ENCODE peak calls at places on chromosomes 6 and 20, in five cellular contexts. One of them, this sample, is unnamed.

GRCh38 chr20:8132015-8132631 is at the start of gene PLCB1:
- DNase-seq in activated CD8-positive, alpha-beta T cell treated with anti-CD3 and anti-CD28 coated beads for 36 hours: peak
- DNase-seq in HCT116: peak
- DNase-seq in Calu3: peak
- DNase-seq in progenitor cell of endocrine pancreas: peak
- DNase-seq in this sample: peak

GRCh38 chr6:27078734-27079357 is 168.7 kb upstream of the PRSS16 start:
- DNase-seq in HCT116: peak
- DNase-seq in activated CD8-positive, alpha-beta T cell treated with anti-CD3 and anti-CD28 coated beads for 36 hours: peak
- DNase-seq in progenitor cell of endocrine pancreas: no peak
- DNase-seq in Calu3: peak
- DNase-seq in this sample: no peak

GRCh38 chr20:6560978-6561377 is 206.5 kb upstream of the BMP2 start:
- DNase-seq in HCT116: no peak
- DNase-seq in Calu3: no peak
- DNase-seq in activated CD8-positive, alpha-beta T cell treated with anti-CD3 and anti-CD28 coated beads for 36 hours: no peak
- DNase-seq in progenitor cell of endocrine pancreas: no peak
- DNase-seq in this sample: no peak

GRCh38 chr20:14848806-14849205 is 511.4 kb upstream of the FLRT3 start:
- DNase-seq in progenitor cell of endocrine pancreas: no peak
- DNase-seq in HCT116: no peak
- DNase-seq in activated CD8-positive, alpha-beta T cell treated with anti-CD3 and anti-CD28 coated beads for 36 hours: no peak
- DNase-seq in Calu3: no peak
- DNase-seq in this sample: no peak

GRCh38 chr20:17620371-17621228 is 50.7 kb downstream of the DSTN start:
- DNase-seq in activated CD8-positive, alpha-beta T cell treated with anti-CD3 and anti-CD28 coated beads for 36 hours: no peak
- DNase-seq in progenitor cell of endocrine pancreas: no peak
- DNase-seq in Calu3: no peak
- DNase-seq in HCT116: no peak
- DNase-seq in this sample: peak

GRCh38 chr6:119148102-119148824 is 69.8 kb upstream of the FAM184A start:
- DNase-seq in Calu3: peak
- DNase-seq in HCT116: peak
- DNase-seq in activated CD8-positive, alpha-beta T cell treated with anti-CD3 and anti-CD28 coated beads for 36 hours: peak
- DNase-seq in progenitor cell of endocrine pancreas: no peak
- DNase-seq in this sample: no peak

GRCh38 chr20:44850883-44851282 is 34.6 kb upstream of the YWHAB start:
- DNase-seq in activated CD8-positive, alpha-beta T cell treated with anti-CD3 and anti-CD28 coated beads for 36 hours: no peak
- DNase-seq in progenitor cell of endocrine pancreas: no peak
- DNase-seq in HCT116: no peak
- DNase-seq in Calu3: no peak
- DNase-seq in this sample: no peak

GRCh38 chr6:87757792-87758191 is 55.8 kb upstream of the AKIRIN2 start:
- DNase-seq in Calu3: no peak
- DNase-seq in progenitor cell of endocrine pancreas: no peak
- DNase-seq in HCT116: no peak
- DNase-seq in activated CD8-positive, alpha-beta T cell treated with anti-CD3 and anti-CD28 coated beads for 36 hours: no peak
- DNase-seq in this sample: no peak

GRCh38 chr6:107658920-107659879 is 164.9 kb downstream of the SCML4 start:
- DNase-seq in progenitor cell of endocrine pancreas: no peak
- DNase-seq in activated CD8-positive, alpha-beta T cell treated with anti-CD3 and anti-CD28 coated beads for 36 hours: no peak
- DNase-seq in HCT116: no peak
- DNase-seq in Calu3: no peak
- DNase-seq in this sample: no peak

GRCh38 chr6:36290668-36291620 is 21.1 kb downstream of the PNPLA1 start:
- DNase-seq in activated CD8-positive, alpha-beta T cell treated with anti-CD3 and anti-CD28 coated beads for 36 hours: peak
- DNase-seq in HCT116: peak
- DNase-seq in Calu3: peak
- DNase-seq in progenitor cell of endocrine pancreas: no peak
- DNase-seq in this sample: no peak

GRCh38 chr6:129889580-129889979 is 28.5 kb upstream of the TMEM244 start:
- DNase-seq in activated CD8-positive, alpha-beta T cell treated with anti-CD3 and anti-CD28 coated beads for 36 hours: peak
- DNase-seq in HCT116: no peak
- DNase-seq in Calu3: peak
- DNase-seq in progenitor cell of endocrine pancreas: no peak
- DNase-seq in this sample: no peak

GRCh38 chr20:59075934-59076508 is 33.4 kb upstream of the PRELID3B start:
- DNase-seq in activated CD8-positive, alpha-beta T cell treated with anti-CD3 and anti-CD28 coated beads for 36 hours: peak
- DNase-seq in progenitor cell of endocrine pancreas: no peak
- DNase-seq in Calu3: no peak
- DNase-seq in HCT116: no peak
- DNase-seq in this sample: no peak

GRCh38 chr6:1890987-1891386 is 281.3 kb downstream of the FOXC1 start:
- DNase-seq in progenitor cell of endocrine pancreas: no peak
- DNase-seq in activated CD8-positive, alpha-beta T cell treated with anti-CD3 and anti-CD28 coated beads for 36 hours: peak
- DNase-seq in HCT116: no peak
- DNase-seq in Calu3: no peak
- DNase-seq in this sample: no peak

GRCh38 chr6:1892716-1893115 is 283.0 kb downstream of the FOXC1 start:
- DNase-seq in HCT116: no peak
- DNase-seq in activated CD8-positive, alpha-beta T cell treated with anti-CD3 and anti-CD28 coated beads for 36 hours: no peak
- DNase-seq in Calu3: no peak
- DNase-seq in progenitor cell of endocrine pancreas: no peak
- DNase-seq in this sample: no peak

GRCh38 chr6:1894954-1895353 is 285.2 kb downstream of the FOXC1 start:
- DNase-seq in activated CD8-positive, alpha-beta T cell treated with anti-CD3 and anti-CD28 coated beads for 36 hours: no peak
- DNase-seq in HCT116: no peak
- DNase-seq in Calu3: peak
- DNase-seq in progenitor cell of endocrine pancreas: no peak
- DNase-seq in this sample: no peak

GRCh38 chr6:1895721-1896120 is 286.0 kb downstream of the FOXC1 start:
- DNase-seq in HCT116: no peak
- DNase-seq in activated CD8-positive, alpha-beta T cell treated with anti-CD3 and anti-CD28 coated beads for 36 hours: no peak
- DNase-seq in Calu3: no peak
- DNase-seq in progenitor cell of endocrine pancreas: no peak
- DNase-seq in this sample: no peak

GRCh38 chr6:1893470-1894130 is 283.9 kb downstream of the FOXC1 start:
- DNase-seq in progenitor cell of endocrine pancreas: no peak
- DNase-seq in activated CD8-positive, alpha-beta T cell treated with anti-CD3 and anti-CD28 coated beads for 36 hours: no peak
- DNase-seq in Calu3: peak
- DNase-seq in HCT116: no peak
- DNase-seq in this sample: no peak
- TF ChIP-seq CTCF in progenitor cell of endocrine pancreas: peak
- TF ChIP-seq CTCF in activated CD8-positive, alpha-beta T cell treated with anti-CD3 and anti-CD28 coated beads for 36 hours: no peak
- TF ChIP-seq CTCF in Calu3: no peak
- TF ChIP-seq CTCF in HCT116: no peak
- TF ChIP-seq CTCF in this sample: no peak

GRCh38 chr6:2524090-2524489 is 226.6 kb downstream of the MYLK4 start:
- DNase-seq in activated CD8-positive, alpha-beta T cell treated with anti-CD3 and anti-CD28 coated beads for 36 hours: peak
- DNase-seq in HCT116: no peak
- DNase-seq in progenitor cell of endocrine pancreas: no peak
- DNase-seq in Calu3: no peak
- DNase-seq in this sample: no peak
- TF ChIP-seq CTCF in activated CD8-positive, alpha-beta T cell treated with anti-CD3 and anti-CD28 coated beads for 36 hours: peak
- TF ChIP-seq CTCF in HCT116: peak
- TF ChIP-seq CTCF in progenitor cell of endocrine pancreas: no peak
- TF ChIP-seq CTCF in Calu3: no peak
- TF ChIP-seq CTCF in this sample: no peak

GRCh38 chr20:49529470-49529869 is 38.5 kb downstream of the PTGIS start:
- DNase-seq in Calu3: no peak
- DNase-seq in activated CD8-positive, alpha-beta T cell treated with anti-CD3 and anti-CD28 coated beads for 36 hours: no peak
- DNase-seq in progenitor cell of endocrine pancreas: no peak
- DNase-seq in HCT116: no peak
- DNase-seq in this sample: no peak

GRCh38 chr20:49526568-49526967 is 41.4 kb downstream of the PTGIS start:
- DNase-seq in activated CD8-positive, alpha-beta T cell treated with anti-CD3 and anti-CD28 coated beads for 36 hours: no peak
- DNase-seq in HCT116: no peak
- DNase-seq in progenitor cell of endocrine pancreas: no peak
- DNase-seq in Calu3: no peak
- DNase-seq in this sample: no peak

GRCh38 chr20:49521356-49521755 is 38.9 kb upstream of the KCNB1 start:
- DNase-seq in progenitor cell of endocrine pancreas: no peak
- DNase-seq in Calu3: no peak
- DNase-seq in HCT116: no peak
- DNase-seq in activated CD8-positive, alpha-beta T cell treated with anti-CD3 and anti-CD28 coated beads for 36 hours: no peak
- DNase-seq in this sample: no peak

GRCh38 chr20:49523767-49524360 is 41.4 kb upstream of the KCNB1 start:
- DNase-seq in Calu3: no peak
- DNase-seq in activated CD8-positive, alpha-beta T cell treated with anti-CD3 and anti-CD28 coated beads for 36 hours: no peak
- DNase-seq in progenitor cell of endocrine pancreas: no peak
- DNase-seq in HCT116: no peak
- DNase-seq in this sample: no peak

DNA sequence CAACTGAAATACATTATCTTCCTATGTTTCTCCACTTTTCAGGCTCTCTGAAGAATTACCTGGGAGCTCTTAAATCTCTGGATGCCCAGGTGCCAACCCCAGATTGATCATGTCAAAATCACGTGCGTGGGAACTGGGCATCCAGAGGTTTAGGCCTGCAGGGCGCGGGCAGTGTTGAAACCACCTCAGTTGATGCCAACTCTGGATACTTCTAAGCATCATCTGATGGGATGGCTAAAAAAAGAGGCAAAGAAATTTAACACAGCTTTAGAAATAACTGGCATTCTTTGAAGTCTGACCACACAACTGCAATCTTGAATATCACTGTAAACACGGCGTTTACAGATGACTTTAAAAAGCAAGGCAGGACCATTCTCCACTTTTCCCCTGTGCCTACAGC is 41.9 kb downstream of the PTGIS start:
- DNase-seq in Calu3: no peak
- DNase-seq in activated CD8-positive, alpha-beta T cell treated with anti-CD3 and anti-CD28 coated beads for 36 hours: no peak
- DNase-seq in HCT116: no peak
- DNase-seq in progenitor cell of endocrine pancreas: no peak
- DNase-seq in this sample: no peak
- TF ChIP-seq CTCF in Calu3: no peak
- TF ChIP-seq CTCF in activated CD8-positive, alpha-beta T cell treated with anti-CD3 and anti-CD28 coated beads for 36 hours: no peak
- TF ChIP-seq CTCF in HCT116: no peak
- TF ChIP-seq CTCF in progenitor cell of endocrine pancreas: no peak
- TF ChIP-seq CTCF in this sample: no peak

GRCh38 chr20:2759603-2760360 is 40.6 kb downstream of the CPXM1 start:
- DNase-seq in progenitor cell of endocrine pancreas: no peak
- DNase-seq in Calu3: no peak
- DNase-seq in activated CD8-positive, alpha-beta T cell treated with anti-CD3 and anti-CD28 coated beads for 36 hours: no peak
- DNase-seq in HCT116: no peak
- DNase-seq in this sample: no peak
- TF ChIP-seq CTCF in progenitor cell of endocrine pancreas: no peak
- TF ChIP-seq CTCF in Calu3: no peak
- TF ChIP-seq CTCF in activated CD8-positive, alpha-beta T cell treated with anti-CD3 and anti-CD28 coated beads for 36 hours: no peak
- TF ChIP-seq CTCF in HCT116: no peak
- TF ChIP-seq CTCF in this sample: no peak

DNA sequence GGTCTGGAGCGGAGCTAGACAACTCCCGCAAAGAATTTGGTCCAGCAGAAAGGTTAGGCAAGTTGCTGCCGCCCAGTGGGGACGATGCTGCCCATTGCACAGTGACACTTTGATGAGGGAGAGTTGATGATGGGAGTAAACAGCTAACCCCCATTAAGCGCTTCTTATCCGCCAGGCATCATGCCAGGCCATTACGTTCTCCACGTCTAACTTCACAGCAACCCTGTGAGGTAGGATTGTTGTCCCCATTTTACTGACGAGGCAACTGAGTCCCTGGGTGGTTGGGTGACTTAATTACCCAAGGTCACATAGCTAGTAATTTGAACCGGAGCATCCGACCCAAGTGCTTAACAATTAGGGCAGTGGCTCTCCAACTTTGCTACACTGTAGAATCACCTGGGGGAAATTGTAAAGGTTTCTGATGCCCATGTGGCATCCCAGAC is 731 bp downstream of the RALGAPB start:
- DNase-seq in activated CD8-positive, alpha-beta T cell treated with anti-CD3 and anti-CD28 coated beads for 36 hours: no peak
- DNase-seq in progenitor cell of endocrine pancreas: no peak
- DNase-seq in HCT116: no peak
- DNase-seq in Calu3: no peak
- DNase-seq in this sample: no peak
- TF ChIP-seq CTCF in activated CD8-positive, alpha-beta T cell treated with anti-CD3 and anti-CD28 coated beads for 36 hours: no peak
- TF ChIP-seq CTCF in progenitor cell of endocrine pancreas: no peak
- TF ChIP-seq CTCF in HCT116: no peak
- TF ChIP-seq CTCF in Calu3: no peak
- TF ChIP-seq CTCF in this sample: no peak

GRCh38 chr20:57938158-57939108 is 228.6 kb upstream of the PMEPA1 start:
- DNase-seq in activated CD8-positive, alpha-beta T cell treated with anti-CD3 and anti-CD28 coated beads for 36 hours: no peak
- DNase-seq in Calu3: no peak
- DNase-seq in progenitor cell of endocrine pancreas: no peak
- DNase-seq in HCT116: no peak
- DNase-seq in this sample: no peak
- TF ChIP-seq CTCF in activated CD8-positive, alpha-beta T cell treated with anti-CD3 and anti-CD28 coated beads for 36 hours: no peak
- TF ChIP-seq CTCF in Calu3: peak
- TF ChIP-seq CTCF in progenitor cell of endocrine pancreas: peak
- TF ChIP-seq CTCF in HCT116: no peak
- TF ChIP-seq CTCF in this sample: no peak